ENCODE peak calls at places on chromosomes 6 and 20, in four cellular contexts. J is neural progenitor cell, U is fibroblast of lung, Q is hepatocyte. L is an unnamed sample.
A peak's percentile ranks its signal among the peaks of the same experiment; 100 is the strongest.

GRCh38 chr6:21613809-21614208 is 20.3 kb downstream of the SOX4 start:
- DNase-seq in J (no peak), U (no peak), Q (no peak), L (no peak)

GRCh38 chr20:60086936-60087562 is 128.8 kb downstream of the CDH26 start:
- DNase-seq in Q (no peak), U (no peak), J (no peak), L (no peak)

GRCh38 chr20:12201289-12201991 is 283.7 kb downstream of the BTBD3 start:
- DNase-seq in J (no peak), Q (peak; percentile 10), U (peak; percentile 7), L (peak; percentile 26)

GRCh38 chr6:45420083-45420908 is 42.6 kb upstream of the SUPT3H start:
- DNase-seq in Q (peak; percentile 10), U (peak; percentile 89), J (peak; percentile 69), L (peak; percentile 44)

GRCh38 chr6:135870722-135871121 is 19.2 kb downstream of the PDE7B start:
- DNase-seq in Q (no peak), U (peak; percentile 64), J (no peak), L (peak; percentile 26)

GRCh38 chr20:33401922-33402369 is 627 bp upstream of the CDK5RAP1 start:
- DNase-seq in Q (no peak), U (no peak), J (no peak), L (peak; percentile 22)

GRCh38 chr6:28802417-28803336 is 121.1 kb downstream of the TRIM27 start:
- DNase-seq in U (peak; percentile 63), J (no peak), Q (no peak), L (peak; percentile 92)

GRCh38 chr6:157092736-157093135 is 230.6 kb downstream of the TMEM242 start:
- DNase-seq in Q (no peak), J (no peak), U (peak; percentile 27), L (no peak)

GRCh38 chr6:168201383-168201782 is 118.2 kb downstream of the DACT2 start:
- DNase-seq in J (peak; percentile 72), U (no peak), Q (peak; percentile 54), L (no peak)

GRCh38 chr20:46651091-46651962 is at the start of gene SLC13A3:
- DNase-seq in U (no peak), J (peak; percentile 87), Q (peak; percentile 58), L (no peak)

GRCh38 chr6:157614026-157614484 is 209.0 kb upstream of the SNX9 start:
- DNase-seq in U (no peak), Q (no peak), J (no peak), L (no peak)

GRCh38 chr20:50762435-50763201 is 31.2 kb downstream of the PARD6B start:
- DNase-seq in U (peak; percentile 70), J (no peak), Q (peak; percentile 33), L (no peak)

GRCh38 chr6:158304254-158304653 is 8.0 kb upstream of the TULP4 start:
- DNase-seq in Q (no peak), U (no peak), J (no peak), L (no peak)

GRCh38 chr6:26321005-26321404 is 44.0 kb upstream of the BTN3A2 start:
- DNase-seq in U (no peak), Q (no peak), J (no peak), L (no peak)

GRCh38 chr6:89035252-89036106 is 45.1 kb upstream of the PNRC1 start:
- DNase-seq in U (peak; percentile 96), Q (peak; percentile 90), J (no peak), L (peak; percentile 77)

GRCh38 chr20:52552181-52552872 is 360.7 kb upstream of the ZFP64 start:
- DNase-seq in J (no peak), Q (no peak), U (peak; percentile 89), L (no peak)

GRCh38 chr20:46609043-46609442 is 42.2 kb downstream of the SLC13A3 start:
- DNase-seq in U (no peak), J (no peak), Q (no peak), L (no peak)

GRCh38 chr6:166530211-166531045 is 56.0 kb downstream of the RAMACL start:
- DNase-seq in Q (no peak), J (no peak), U (peak; percentile 50), L (no peak)

GRCh38 chr6:32764050-32764449 is 718 bp upstream of the HLA-DQB2 start:
- DNase-seq in Q (no peak), U (no peak), J (no peak), L (no peak)

GRCh38 chr6:122042380-122042779 is 357.1 kb upstream of the HSF2 start:
- DNase-seq in Q (no peak), U (no peak), J (no peak), L (no peak)

GRCh38 chr6:169520104-169520503 is 181.7 kb downstream of the WDR27 start:
- DNase-seq in Q (no peak), U (peak; percentile 55), J (no peak), L (no peak)

GRCh38 chr6:49052901-49053300 is 410.2 kb downstream of the MMUT start:
- DNase-seq in U (peak; percentile 36), J (no peak), Q (no peak), L (no peak)

GRCh38 chr6:3789896-3790558 is 38.5 kb upstream of the PXDC1 start:
- DNase-seq in J (no peak), U (no peak), Q (no peak), L (no peak)

GRCh38 chr20:45343445-45343866 is 4.8 kb downstream of the SDC4 start:
- DNase-seq in J (no peak), Q (peak; percentile 76), U (no peak), L (no peak)

GRCh38 chr6:32819729-32820128 is 2.9 kb upstream of the HLA-DOB start:
- DNase-seq in J (no peak), U (peak; percentile 80), Q (no peak), L (peak; percentile 45)

GRCh38 chr6:110394409-110394808 is 21.0 kb downstream of the DDO start:
- DNase-seq in U (no peak), J (no peak), Q (no peak), L (no peak)

GRCh38 chr6:133764011-133764812 is 124.7 kb upstream of the TCF21 start:
- DNase-seq in U (peak; percentile 84), Q (no peak), J (no peak), L (no peak)

GRCh38 chr20:16220826-16221225 is 352.4 kb downstream of the KIF16B start:
- DNase-seq in Q (no peak), J (no peak), U (no peak), L (no peak)

GRCh38 chr6:19369770-19370169 is 467.4 kb upstream of the ID4 start:
- DNase-seq in J (peak; percentile 49), U (peak; percentile 7), Q (no peak), L (no peak)

GRCh38 chr6:52261229-52261628 is 16.9 kb upstream of the IL17F start:
- DNase-seq in J (no peak), U (peak; percentile 54), Q (peak; percentile 13), L (no peak)

DNA sequence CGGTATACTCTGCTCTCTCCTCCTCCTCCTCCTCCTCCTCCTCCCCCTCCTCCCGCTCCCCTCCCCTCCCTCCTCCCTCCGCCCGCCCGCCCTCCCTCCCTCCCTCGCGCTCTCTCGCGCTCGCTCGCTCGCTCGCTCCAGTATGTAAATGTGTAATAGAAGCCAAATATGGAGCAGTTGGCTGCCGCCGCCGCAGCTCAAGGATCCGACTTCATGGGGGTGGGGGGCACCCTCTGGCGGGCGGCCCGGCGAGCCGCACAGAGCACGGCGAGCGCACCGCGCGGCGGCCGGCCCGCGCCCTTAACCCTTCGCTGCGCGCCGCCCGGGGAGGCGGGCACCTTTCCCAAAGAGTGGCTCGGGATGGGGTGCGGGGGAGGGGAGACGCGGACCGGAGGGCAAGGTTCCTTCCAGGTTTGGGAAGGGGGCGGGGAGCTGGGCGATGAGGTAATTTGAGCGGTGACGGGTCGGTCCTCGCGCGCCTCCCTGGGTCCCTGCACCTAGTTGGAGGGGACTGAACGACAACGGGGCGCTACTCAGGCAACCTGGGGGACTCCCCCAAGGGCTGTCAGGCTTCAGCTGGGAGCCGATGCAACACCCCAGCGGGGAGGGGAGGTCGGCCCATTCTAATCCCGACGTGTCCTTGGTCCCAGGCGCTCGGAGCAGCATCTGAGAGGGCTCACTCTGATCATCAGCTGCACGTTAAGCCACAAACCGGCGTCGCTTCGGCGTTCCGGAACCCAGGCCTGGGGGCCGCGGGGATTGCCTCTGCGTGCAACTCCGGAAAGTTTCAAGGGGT is 407 bp upstream of the ATXN1 start:
- DNase-seq in Q (peak; percentile 95), J (peak; percentile 86), U (peak; percentile 93), L (peak; percentile 96)
- TF ChIP-seq CTCF in Q (peak; percentile 48), J (peak; percentile 46), U (no peak), L (peak; percentile 39)

DNA sequence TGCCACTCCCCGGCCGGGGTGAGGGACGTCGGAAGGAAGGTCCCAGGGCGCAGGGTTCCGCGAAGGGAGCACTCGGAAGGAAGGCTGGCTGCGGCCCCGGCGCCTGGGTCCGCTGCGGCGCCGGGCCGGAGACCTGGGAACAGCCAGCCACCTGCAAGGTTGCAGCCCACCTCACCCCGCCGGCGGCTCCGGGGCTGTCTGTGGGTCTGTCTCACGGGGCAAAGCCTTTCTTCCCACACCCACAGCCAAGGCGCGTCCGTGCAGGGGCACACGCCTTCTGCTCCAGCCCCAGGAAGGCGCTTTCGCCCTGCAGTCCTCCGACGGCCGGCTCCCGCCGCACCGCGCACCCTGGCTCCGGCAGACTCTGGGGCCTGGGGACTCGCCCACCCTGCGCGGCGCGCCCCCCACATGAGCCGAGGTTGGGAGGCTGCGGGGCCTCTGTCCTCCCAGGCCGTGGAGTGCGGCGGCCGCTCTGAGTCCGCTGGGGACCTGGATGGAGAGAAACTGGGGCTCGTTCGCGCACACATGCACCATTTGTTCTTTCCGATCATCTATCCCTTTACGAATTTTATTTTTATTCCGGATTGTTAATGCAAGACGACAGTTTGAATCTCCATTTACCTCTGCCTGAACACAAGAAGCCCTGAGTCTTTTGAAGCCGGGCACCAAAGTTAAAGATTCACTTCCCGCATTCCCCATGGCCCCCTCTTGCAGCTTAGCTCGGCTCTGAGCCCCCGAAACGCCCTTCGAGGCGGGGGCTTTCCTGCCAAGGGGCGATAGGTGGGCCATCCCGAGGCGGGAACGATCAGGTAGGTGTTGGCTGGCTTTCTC is 4.5 kb upstream of the FOXC1 start:
- DNase-seq in Q (no peak), U (no peak), J (peak; percentile 43), L (no peak)
- TF ChIP-seq EZH2 in Q (peak; percentile 94), U (peak; percentile 95), J (peak; percentile 99), L (no peak)

GRCh38 chr6:155894262-155894661 is 438.6 kb upstream of the NOX3 start:
- DNase-seq in J (no peak), Q (no peak), U (no peak), L (no peak)
- TF ChIP-seq CTCF in J (no peak), Q (no peak), U (no peak), L (no peak)

GRCh38 chr6:10412948-10413849 is 1.7 kb downstream of the TFAP2A start:
- DNase-seq in Q (peak; percentile 67), U (no peak), J (peak; percentile 14), L (peak; percentile 55)
- TF ChIP-seq EZH2 in Q (peak; percentile 92), U (peak; percentile 98), J (peak; percentile 99), L (no peak)

GRCh38 chr20:43681991-43682410 is 15.1 kb downstream of the MYBL2 start:
- DNase-seq in J (no peak), U (no peak), Q (no peak), L (no peak)
- TF ChIP-seq CTCF in J (no peak), U (no peak), Q (no peak), L (no peak)

GRCh38 chr6:55089325-55089724 is 85.0 kb upstream of the HCRTR2 start:
- DNase-seq in U (no peak), J (no peak), Q (no peak), L (no peak)
- TF ChIP-seq EZH2 in U (no peak), J (no peak), Q (no peak), L (no peak)